ENCODE peak calls at places on chromosomes 16 and 17, in eight cellular contexts. I is dorsolateral prefrontal cortex; H is HCT116; S is small intestine; X is heart left ventricle; Z is iPS DF 6.9; G is CD8-positive, alpha-beta T cell; P is brain microvascular endothelial cell. W is an unnamed sample.

GRCh38 chr17:45696442-45696841 is 87.7 kb upstream of the CRHR1 start:
- DNase-seq in Z (no peak), P (no peak), G (no peak), S (no peak), I (no peak), X (no peak), H (no peak), W (no peak)

GRCh38 chr17:2140683-2141082 is 85.8 kb downstream of the HIC1 start:
- DNase-seq in I (no peak), G (no peak), X (no peak), Z (no peak), P (no peak), S (no peak), H (no peak), W (no peak)

GRCh38 chr16:25035494-25036405 is 20.6 kb upstream of the ARHGAP17 start:
- DNase-seq in X (no peak), G (no peak), Z (no peak), H (no peak), I (no peak), P (peak), S (peak), W (no peak)

GRCh38 chr16:29148867-29149272 is 164.0 kb downstream of the LAT start:
- DNase-seq in X (peak), H (no peak), I (no peak), G (peak), Z (no peak), S (peak), P (no peak), W (no peak)

GRCh38 chr16:1014771-1015495 is 33.4 kb downstream of the SOX8 start:
- DNase-seq in H (no peak), P (no peak), X (peak), I (no peak), S (no peak), G (no peak), Z (no peak), W (no peak)

GRCh38 chr17:18059283-18059682 is 20.1 kb downstream of the GID4 start:
- DNase-seq in X (no peak), G (no peak), S (no peak), I (no peak), Z (no peak), P (no peak), H (no peak), W (no peak)

GRCh38 chr17:47846741-47847340 is 4.1 kb downstream of the SP6 start:
- DNase-seq in G (no peak), I (no peak), S (no peak), P (no peak), H (no peak), Z (no peak), X (no peak), W (no peak)

GRCh38 chr16:49857423-49858181 is 1.7 kb upstream of the ZNF423 start:
- DNase-seq in X (peak), Z (no peak), I (no peak), S (peak), G (no peak), P (peak), H (peak), W (no peak)

GRCh38 chr17:73271078-73271477 is 9.4 kb upstream of the CPSF4L start:
- DNase-seq in X (no peak), I (no peak), S (no peak), G (no peak), H (no peak), Z (no peak), P (no peak), W (no peak)

GRCh38 chr17:74453665-74454196 is 12.7 kb upstream of the CD300A start:
- DNase-seq in H (no peak), X (peak), Z (no peak), P (no peak), G (peak), I (no peak), S (no peak), W (no peak)

GRCh38 chr17:43662432-43663141 is 865 bp upstream of the MEOX1 start:
- DNase-seq in Z (no peak), P (no peak), S (no peak), G (no peak), X (no peak), I (no peak), H (no peak), W (no peak)

GRCh38 chr16:57785385-57785784 is 16.9 kb downstream of the KIFC3 start:
- DNase-seq in H (no peak), X (peak), G (no peak), I (no peak), S (no peak), P (no peak), Z (no peak), W (no peak)

GRCh38 chr17:38922538-38923291 is 2.7 kb upstream of the LASP1NB start:
- DNase-seq in X (peak), I (no peak), Z (no peak), S (peak), P (no peak), G (peak), H (no peak), W (no peak)

GRCh38 chr16:2753523-2754020 is 1.1 kb downstream of the SRRM2 start:
- DNase-seq in P (no peak), G (no peak), X (no peak), H (no peak), S (no peak), Z (no peak), I (no peak), W (no peak)

GRCh38 chr16:30588651-30589050 is 3.2 kb upstream of the ZNF785 start:
- DNase-seq in P (no peak), S (no peak), Z (no peak), I (no peak), H (no peak), G (no peak), X (no peak), W (no peak)

GRCh38 chr17:48375356-48375755 is 54.7 kb downstream of the SKAP1 start:
- DNase-seq in I (no peak), X (no peak), H (no peak), P (no peak), S (no peak), G (no peak), Z (no peak), W (no peak)

GRCh38 chr16:30561212-30561816 is 3.1 kb upstream of the ZNF764 start:
- DNase-seq in G (peak), P (no peak), S (peak), H (no peak), I (no peak), Z (no peak), X (peak), W (no peak)

GRCh38 chr17:73203135-73203787 is 10.4 kb downstream of the COG1 start:
- DNase-seq in H (no peak), Z (no peak), S (peak), G (no peak), P (no peak), X (peak), I (no peak), W (no peak)

GRCh38 chr17:68580236-68580903 is 20.8 kb downstream of the FAM20A start:
- DNase-seq in I (no peak), P (no peak), X (peak), Z (no peak), H (no peak), G (no peak), S (no peak), W (no peak)

GRCh38 chr17:38539386-38539785 is 66.4 kb downstream of the SRCIN1 start:
- DNase-seq in S (no peak), I (no peak), P (no peak), Z (no peak), X (no peak), H (no peak), G (no peak), W (peak)

GRCh38 chr17:55281592-55282378 is 17.0 kb downstream of the HLF start:
- DNase-seq in S (no peak), I (no peak), G (no peak), Z (no peak), H (no peak), X (no peak), P (no peak), W (no peak)

GRCh38 chr16:66289051-66289680 is 77.3 kb upstream of the CDH5 start:
- DNase-seq in Z (no peak), I (no peak), P (no peak), S (no peak), X (no peak), H (no peak), G (peak), W (peak)

GRCh38 chr16:74867281-74867849 is 92.7 kb upstream of the FA2H start:
- DNase-seq in Z (no peak), P (no peak), G (no peak), H (no peak), I (no peak), S (no peak), X (no peak), W (no peak)

GRCh38 chr17:37701424-37702020 is 43.3 kb downstream of the HNF1B start:
- DNase-seq in P (no peak), G (no peak), I (no peak), X (no peak), S (peak), H (peak), Z (no peak), W (no peak)

GRCh38 chr16:78478267-78478821 is 378.9 kb downstream of the WWOX start:
- DNase-seq in G (no peak), S (no peak), X (no peak), P (no peak), H (no peak), I (no peak), Z (peak), W (no peak)

GRCh38 chr17:40561871-40562611 is 3.2 kb downstream of the CCR7 start:
- DNase-seq in S (no peak), X (no peak), P (no peak), I (no peak), H (no peak), Z (no peak), G (peak), W (no peak)

GRCh38 chr16:73058616-73059409 is 10.9 kb upstream of the ZFHX3 start:
- DNase-seq in P (peak), G (no peak), Z (no peak), X (peak), I (no peak), H (peak), S (peak), W (no peak)

GRCh38 chr17:32878211-32878610 is 1.3 kb upstream of the MYO1D start:
- DNase-seq in Z (no peak), P (no peak), X (peak), S (peak), I (no peak), H (no peak), G (no peak), W (no peak)

GRCh38 chr17:9612016-9612415 is 33.3 kb upstream of the USP43 start:
- DNase-seq in I (no peak), P (no peak), Z (no peak), G (no peak), X (no peak), H (no peak), S (no peak), W (no peak)

GRCh38 chr17:43018932-43019331 is 3.3 kb downstream of the VAT1 start:
- DNase-seq in H (no peak), I (no peak), Z (no peak), S (no peak), G (no peak), X (no peak), P (no peak), W (no peak)

GRCh38 chr16:56630134-56630533 is 2.3 kb upstream of the MT1M start:
- DNase-seq in Z (no peak), S (no peak), H (no peak), P (no peak), G (no peak), X (no peak), I (no peak), W (no peak)

GRCh38 chr17:38353668-38354067 is 2.0 kb downstream of the SOCS7 start:
- DNase-seq in G (no peak), X (no peak), H (no peak), I (no peak), S (no peak), Z (no peak), P (no peak), W (no peak)

GRCh38 chr17:72719582-72720493 is 372.6 kb downstream of the SLC39A11 start:
- DNase-seq in I (no peak), G (peak), H (no peak), S (peak), P (peak), Z (no peak), X (no peak), W (no peak)

GRCh38 chr17:8101721-8102120 is 14.2 kb upstream of the ALOX12B start:
- DNase-seq in S (no peak), P (no peak), I (no peak), X (no peak), Z (no peak), H (no peak), G (no peak), W (no peak)

GRCh38 chr16:69859105-69859969 is 91.8 kb upstream of the CLEC18A start:
- DNase-seq in P (no peak), H (peak), G (no peak), S (peak), X (peak), Z (peak), I (no peak), W (no peak)

GRCh38 chr16:61366006-61366405 is 670.2 kb downstream of the CDH8 start:
- DNase-seq in H (no peak), I (no peak), X (no peak), G (no peak), P (no peak), Z (no peak), S (no peak), W (no peak)

GRCh38 chr16:69513180-69513966 is 52.4 kb upstream of the NFAT5 start:
- DNase-seq in X (no peak), Z (no peak), H (no peak), G (no peak), I (no peak), S (no peak), P (no peak), W (no peak)

GRCh38 chr17:12665263-12666210 is at the start of gene MYOCD:
- DNase-seq in G (no peak), H (no peak), I (no peak), Z (peak), P (peak), S (no peak), X (peak), W (no peak)

GRCh38 chr17:418421-418751 is 65.8 kb upstream of the RPH3AL start:
- DNase-seq in I (no peak), G (peak), Z (no peak), X (no peak), S (peak), P (no peak), H (no peak), W (no peak)

GRCh38 chr17:413706-414440 is 61.3 kb upstream of the RPH3AL start:
- DNase-seq in S (no peak), G (no peak), P (no peak), Z (no peak), X (no peak), H (no peak), I (no peak), W (no peak)

GRCh38 chr17:419073-419735 is 66.6 kb upstream of the RPH3AL start:
- DNase-seq in P (no peak), Z (no peak), I (no peak), X (no peak), S (peak), H (no peak), G (peak), W (no peak)

GRCh38 chr17:417691-418420 is 65.2 kb upstream of the RPH3AL start:
- DNase-seq in I (no peak), S (no peak), H (no peak), G (no peak), Z (no peak), X (no peak), P (no peak), W (no peak)

GRCh38 chr17:416293-417206 is 63.9 kb upstream of the RPH3AL start:
- DNase-seq in P (no peak), H (no peak), G (peak), X (no peak), Z (no peak), I (no peak), S (peak), W (no peak)
- H3K27ac ChIP-seq in P (no peak), H (no peak), G (peak), X (no peak), Z (no peak), I (no peak), S (peak), W (no peak)

DNA sequence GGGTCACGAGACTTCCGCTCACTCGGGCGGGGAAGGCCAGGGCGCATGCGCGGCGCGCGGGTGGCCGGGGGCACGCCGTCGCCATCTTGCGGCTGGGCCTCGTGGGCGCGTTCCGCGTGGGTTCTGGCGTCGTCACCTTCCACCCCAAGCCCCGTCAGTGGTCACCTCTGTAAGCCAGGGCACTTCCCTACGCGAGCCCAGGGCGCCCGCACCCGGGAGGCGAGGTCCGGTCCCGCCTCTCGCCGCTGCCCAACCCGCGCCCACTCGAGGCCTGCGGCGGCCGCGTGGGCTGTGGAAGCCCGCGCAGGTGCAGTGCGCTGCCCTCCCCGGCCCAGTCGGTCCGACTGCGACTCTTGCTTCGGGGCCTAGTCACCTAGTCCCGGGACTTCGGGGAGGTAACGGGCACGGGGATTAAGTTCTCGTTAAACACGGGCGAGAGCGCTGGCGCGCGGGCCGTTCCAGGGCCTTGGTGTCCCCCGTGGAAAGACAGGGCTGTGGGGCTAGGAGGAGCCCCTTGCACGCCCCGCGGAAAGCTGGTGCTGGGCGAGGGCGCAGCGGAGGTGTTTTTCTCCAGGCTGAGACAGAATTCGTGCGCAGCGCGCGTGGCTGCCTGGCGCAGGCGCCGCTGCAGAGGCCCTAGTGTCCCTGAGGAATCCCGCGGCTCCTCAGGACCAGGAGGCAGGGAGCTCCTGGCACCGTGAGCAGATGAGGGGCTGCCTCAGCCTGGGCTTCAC is 417 bp upstream of the ARHGDIA start:
- DNase-seq in Z (no peak), P (peak), G (peak), S (peak), X (peak), I (peak), H (peak), W (no peak)
- H3K27ac ChIP-seq in Z (no peak), P (peak), G (peak), S (peak), X (peak), I (peak), H (peak), W (peak)

DNA sequence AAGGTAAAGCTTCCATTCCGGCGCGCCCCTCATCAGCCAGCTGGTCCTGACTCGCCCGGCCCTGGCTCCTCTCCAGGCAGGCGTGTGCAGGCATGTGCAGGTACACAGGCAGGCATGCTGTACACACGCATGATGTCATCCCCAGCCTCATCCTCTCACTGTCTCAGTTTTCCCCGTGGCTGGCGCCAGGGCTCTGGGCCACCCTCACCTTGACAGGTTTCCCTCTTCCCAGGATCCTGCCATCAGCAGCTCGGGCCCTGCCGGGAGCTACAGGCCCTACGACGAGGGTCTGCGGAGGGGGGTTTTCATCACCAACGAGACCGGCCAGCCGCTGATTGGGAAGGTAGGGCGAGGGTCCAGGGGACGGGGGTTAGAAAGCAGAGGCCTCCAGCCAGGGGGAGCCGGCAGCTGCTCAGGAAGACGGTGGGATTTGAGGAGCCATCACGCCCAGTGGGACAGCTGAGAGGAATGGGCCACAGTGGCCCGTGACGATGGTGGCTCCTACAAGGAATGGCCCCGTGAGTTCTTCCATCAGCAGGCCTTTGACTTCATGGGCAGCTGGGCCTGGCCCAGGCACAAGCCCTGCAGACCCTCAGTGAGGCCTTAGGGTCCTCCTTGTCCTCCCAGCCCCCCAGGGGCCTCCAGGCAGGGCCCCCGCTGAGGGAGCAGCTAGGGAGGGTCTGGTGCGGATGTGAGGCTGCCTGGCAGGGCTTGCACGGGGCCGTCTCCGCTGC is 8.5 kb downstream of the GAA start:
- DNase-seq in H (no peak), G (no peak), S (no peak), X (no peak), I (no peak), Z (no peak), P (no peak), W (no peak)
- H3K27ac ChIP-seq in H (no peak), G (no peak), S (no peak), X (no peak), I (no peak), Z (no peak), P (no peak), W (no peak)

DNA sequence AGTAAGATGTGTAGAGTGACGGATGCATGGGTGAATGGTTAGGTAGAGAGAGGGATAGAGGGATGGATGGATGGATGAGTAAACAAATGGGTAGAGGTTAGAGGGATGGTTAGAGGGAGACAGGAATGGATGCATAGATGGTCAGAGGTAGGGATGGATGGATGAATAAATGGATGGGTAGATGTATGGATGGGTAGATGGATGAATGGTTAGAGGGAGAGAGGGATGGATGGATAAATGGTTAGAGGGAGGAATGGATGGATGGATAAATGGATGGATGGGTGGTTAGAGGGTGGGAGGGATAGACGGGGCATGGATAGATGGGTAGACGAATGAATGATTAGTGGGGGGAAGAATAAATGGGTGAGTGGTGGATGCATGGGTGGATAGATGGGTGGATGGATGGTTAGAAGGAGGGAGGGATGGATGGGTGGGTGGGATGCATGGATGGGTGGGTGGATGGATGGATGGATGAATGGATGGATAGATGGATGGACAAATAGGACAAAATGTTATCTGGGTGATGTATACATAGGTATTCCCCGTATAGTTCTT is 29.2 kb upstream of the SNN start:
- DNase-seq in Z (no peak), P (no peak), I (no peak), S (no peak), G (no peak), H (no peak), X (no peak), W (no peak)
- H3K27ac ChIP-seq in Z (no peak), P (no peak), I (no peak), S (no peak), G (no peak), H (no peak), X (peak), W (peak)

GRCh38 chr16:67667817-67668494 is 1.3 kb downstream of the C16orf86 start:
- DNase-seq in H (peak), I (peak), G (peak), S (peak), Z (no peak), P (peak), X (peak), W (no peak)
- H3K27ac ChIP-seq in H (peak), I (peak), G (no peak), S (peak), Z (no peak), P (no peak), X (peak), W (peak)